ENCODE peak calls at places on chromosomes 6 and 20, in seven cellular contexts. One of them, this sample, is unnamed.

GRCh38 chr6:27468334-27468733 is 4.6 kb downstream of the ZNF184 start:
- DNase-seq in MM.1S: no peak
- DNase-seq in iPS DF 6.9: no peak
- DNase-seq in activated CD4-positive, alpha-beta memory T cell treated with anti-CD3 and anti-CD28 coated beads, Interleukin-2, amount 10 ng/mL, durations not matched to agents 7 days and 5 days: no peak
- DNase-seq in stimulated activated CD8-positive, alpha-beta memory T cell treated with anti-CD3 and anti-CD28 coated beads, Interleukin-4, amount 100 ng/mL, for 48 hours: no peak
- DNase-seq in NCI-H345: no peak
- DNase-seq in HAP-1: no peak
- DNase-seq in this sample: no peak

GRCh38 chr6:96613291-96613999 is 50.5 kb downstream of the FHL5 start:
- DNase-seq in MM.1S: no peak
- DNase-seq in iPS DF 6.9: no peak
- DNase-seq in activated CD4-positive, alpha-beta memory T cell treated with anti-CD3 and anti-CD28 coated beads, Interleukin-2, amount 10 ng/mL, durations not matched to agents 7 days and 5 days: no peak
- DNase-seq in stimulated activated CD8-positive, alpha-beta memory T cell treated with anti-CD3 and anti-CD28 coated beads, Interleukin-4, amount 100 ng/mL, for 48 hours: no peak
- DNase-seq in NCI-H345: peak; percentile 13
- DNase-seq in HAP-1: no peak
- DNase-seq in this sample: no peak

GRCh38 chr6:147772724-147773123 is 264.2 kb downstream of the SAMD5 start:
- DNase-seq in MM.1S: no peak
- DNase-seq in iPS DF 6.9: no peak
- DNase-seq in activated CD4-positive, alpha-beta memory T cell treated with anti-CD3 and anti-CD28 coated beads, Interleukin-2, amount 10 ng/mL, durations not matched to agents 7 days and 5 days: no peak
- DNase-seq in stimulated activated CD8-positive, alpha-beta memory T cell treated with anti-CD3 and anti-CD28 coated beads, Interleukin-4, amount 100 ng/mL, for 48 hours: no peak
- DNase-seq in NCI-H345: no peak
- DNase-seq in HAP-1: no peak
- DNase-seq in this sample: no peak

GRCh38 chr20:50339196-50339901 is 148.7 kb downstream of the CEBPB start:
- DNase-seq in MM.1S: no peak
- DNase-seq in iPS DF 6.9: no peak
- DNase-seq in activated CD4-positive, alpha-beta memory T cell treated with anti-CD3 and anti-CD28 coated beads, Interleukin-2, amount 10 ng/mL, durations not matched to agents 7 days and 5 days: no peak
- DNase-seq in stimulated activated CD8-positive, alpha-beta memory T cell treated with anti-CD3 and anti-CD28 coated beads, Interleukin-4, amount 100 ng/mL, for 48 hours: peak; percentile 74
- DNase-seq in NCI-H345: no peak
- DNase-seq in HAP-1: no peak
- DNase-seq in this sample: peak; percentile 70

GRCh38 chr20:43766395-43766794 is 39.6 kb upstream of the GTSF1L start:
- DNase-seq in MM.1S: no peak
- DNase-seq in iPS DF 6.9: no peak
- DNase-seq in activated CD4-positive, alpha-beta memory T cell treated with anti-CD3 and anti-CD28 coated beads, Interleukin-2, amount 10 ng/mL, durations not matched to agents 7 days and 5 days: no peak
- DNase-seq in stimulated activated CD8-positive, alpha-beta memory T cell treated with anti-CD3 and anti-CD28 coated beads, Interleukin-4, amount 100 ng/mL, for 48 hours: no peak
- DNase-seq in NCI-H345: no peak
- DNase-seq in HAP-1: no peak
- DNase-seq in this sample: no peak

GRCh38 chr6:34190504-34191122 is 44.7 kb upstream of the GRM4 start:
- DNase-seq in MM.1S: no peak
- DNase-seq in iPS DF 6.9: no peak
- DNase-seq in activated CD4-positive, alpha-beta memory T cell treated with anti-CD3 and anti-CD28 coated beads, Interleukin-2, amount 10 ng/mL, durations not matched to agents 7 days and 5 days: no peak
- DNase-seq in stimulated activated CD8-positive, alpha-beta memory T cell treated with anti-CD3 and anti-CD28 coated beads, Interleukin-4, amount 100 ng/mL, for 48 hours: no peak
- DNase-seq in NCI-H345: no peak
- DNase-seq in HAP-1: no peak
- DNase-seq in this sample: no peak

GRCh38 chr6:85537055-85537494 is 56.6 kb downstream of the SNX14 start:
- DNase-seq in MM.1S: peak; percentile 11
- DNase-seq in iPS DF 6.9: no peak
- DNase-seq in activated CD4-positive, alpha-beta memory T cell treated with anti-CD3 and anti-CD28 coated beads, Interleukin-2, amount 10 ng/mL, durations not matched to agents 7 days and 5 days: no peak
- DNase-seq in stimulated activated CD8-positive, alpha-beta memory T cell treated with anti-CD3 and anti-CD28 coated beads, Interleukin-4, amount 100 ng/mL, for 48 hours: no peak
- DNase-seq in NCI-H345: no peak
- DNase-seq in HAP-1: peak; percentile 19
- DNase-seq in this sample: no peak

GRCh38 chr6:41488392-41489129 is 57.6 kb upstream of the FOXP4 start:
- DNase-seq in MM.1S: no peak
- DNase-seq in iPS DF 6.9: no peak
- DNase-seq in activated CD4-positive, alpha-beta memory T cell treated with anti-CD3 and anti-CD28 coated beads, Interleukin-2, amount 10 ng/mL, durations not matched to agents 7 days and 5 days: no peak
- DNase-seq in stimulated activated CD8-positive, alpha-beta memory T cell treated with anti-CD3 and anti-CD28 coated beads, Interleukin-4, amount 100 ng/mL, for 48 hours: no peak
- DNase-seq in NCI-H345: no peak
- DNase-seq in HAP-1: no peak
- DNase-seq in this sample: peak; percentile 92

GRCh38 chr6:18166314-18167007 is 11.2 kb downstream of the KDM1B start:
- DNase-seq in MM.1S: no peak
- DNase-seq in iPS DF 6.9: no peak
- DNase-seq in activated CD4-positive, alpha-beta memory T cell treated with anti-CD3 and anti-CD28 coated beads, Interleukin-2, amount 10 ng/mL, durations not matched to agents 7 days and 5 days: no peak
- DNase-seq in stimulated activated CD8-positive, alpha-beta memory T cell treated with anti-CD3 and anti-CD28 coated beads, Interleukin-4, amount 100 ng/mL, for 48 hours: no peak
- DNase-seq in NCI-H345: no peak
- DNase-seq in HAP-1: no peak
- DNase-seq in this sample: no peak

GRCh38 chr20:33532753-33533459 is 43.0 kb downstream of the CBFA2T2 start:
- DNase-seq in MM.1S: no peak
- DNase-seq in iPS DF 6.9: no peak
- DNase-seq in activated CD4-positive, alpha-beta memory T cell treated with anti-CD3 and anti-CD28 coated beads, Interleukin-2, amount 10 ng/mL, durations not matched to agents 7 days and 5 days: no peak
- DNase-seq in stimulated activated CD8-positive, alpha-beta memory T cell treated with anti-CD3 and anti-CD28 coated beads, Interleukin-4, amount 100 ng/mL, for 48 hours: no peak
- DNase-seq in NCI-H345: no peak
- DNase-seq in HAP-1: no peak
- DNase-seq in this sample: no peak

GRCh38 chr20:58342104-58342945 is 32.8 kb downstream of the RAB22A start:
- DNase-seq in MM.1S: no peak
- DNase-seq in iPS DF 6.9: no peak
- DNase-seq in activated CD4-positive, alpha-beta memory T cell treated with anti-CD3 and anti-CD28 coated beads, Interleukin-2, amount 10 ng/mL, durations not matched to agents 7 days and 5 days: no peak
- DNase-seq in stimulated activated CD8-positive, alpha-beta memory T cell treated with anti-CD3 and anti-CD28 coated beads, Interleukin-4, amount 100 ng/mL, for 48 hours: no peak
- DNase-seq in NCI-H345: no peak
- DNase-seq in HAP-1: no peak
- DNase-seq in this sample: peak; percentile 35

GRCh38 chr20:58719258-58719657 is 26.7 kb downstream of the NPEPL1 start:
- DNase-seq in MM.1S: no peak
- DNase-seq in iPS DF 6.9: no peak
- DNase-seq in activated CD4-positive, alpha-beta memory T cell treated with anti-CD3 and anti-CD28 coated beads, Interleukin-2, amount 10 ng/mL, durations not matched to agents 7 days and 5 days: no peak
- DNase-seq in stimulated activated CD8-positive, alpha-beta memory T cell treated with anti-CD3 and anti-CD28 coated beads, Interleukin-4, amount 100 ng/mL, for 48 hours: no peak
- DNase-seq in NCI-H345: no peak
- DNase-seq in HAP-1: no peak
- DNase-seq in this sample: no peak

GRCh38 chr6:140071115-140071514 is 696.7 kb upstream of the CITED2 start:
- DNase-seq in MM.1S: no peak
- DNase-seq in iPS DF 6.9: no peak
- DNase-seq in activated CD4-positive, alpha-beta memory T cell treated with anti-CD3 and anti-CD28 coated beads, Interleukin-2, amount 10 ng/mL, durations not matched to agents 7 days and 5 days: no peak
- DNase-seq in stimulated activated CD8-positive, alpha-beta memory T cell treated with anti-CD3 and anti-CD28 coated beads, Interleukin-4, amount 100 ng/mL, for 48 hours: no peak
- DNase-seq in NCI-H345: no peak
- DNase-seq in HAP-1: no peak
- DNase-seq in this sample: no peak

GRCh38 chr6:147549531-147549930 is 41.0 kb downstream of the SAMD5 start:
- DNase-seq in MM.1S: no peak
- DNase-seq in iPS DF 6.9: no peak
- DNase-seq in activated CD4-positive, alpha-beta memory T cell treated with anti-CD3 and anti-CD28 coated beads, Interleukin-2, amount 10 ng/mL, durations not matched to agents 7 days and 5 days: no peak
- DNase-seq in stimulated activated CD8-positive, alpha-beta memory T cell treated with anti-CD3 and anti-CD28 coated beads, Interleukin-4, amount 100 ng/mL, for 48 hours: no peak
- DNase-seq in NCI-H345: no peak
- DNase-seq in HAP-1: no peak
- DNase-seq in this sample: no peak

GRCh38 chr6:148193063-148193680 is 149.5 kb upstream of the SASH1 start:
- DNase-seq in MM.1S: no peak
- DNase-seq in iPS DF 6.9: no peak
- DNase-seq in activated CD4-positive, alpha-beta memory T cell treated with anti-CD3 and anti-CD28 coated beads, Interleukin-2, amount 10 ng/mL, durations not matched to agents 7 days and 5 days: no peak
- DNase-seq in stimulated activated CD8-positive, alpha-beta memory T cell treated with anti-CD3 and anti-CD28 coated beads, Interleukin-4, amount 100 ng/mL, for 48 hours: no peak
- DNase-seq in NCI-H345: no peak
- DNase-seq in HAP-1: no peak
- DNase-seq in this sample: no peak

GRCh38 chr20:10671221-10671849 is 2.5 kb downstream of the JAG1 start:
- DNase-seq in MM.1S: peak; percentile 89
- DNase-seq in iPS DF 6.9: no peak
- DNase-seq in activated CD4-positive, alpha-beta memory T cell treated with anti-CD3 and anti-CD28 coated beads, Interleukin-2, amount 10 ng/mL, durations not matched to agents 7 days and 5 days: peak; percentile 45
- DNase-seq in stimulated activated CD8-positive, alpha-beta memory T cell treated with anti-CD3 and anti-CD28 coated beads, Interleukin-4, amount 100 ng/mL, for 48 hours: peak; percentile 48
- DNase-seq in NCI-H345: peak; percentile 15
- DNase-seq in HAP-1: no peak
- DNase-seq in this sample: peak; percentile 98

GRCh38 chr6:31010393-31011060 is at the start of gene MUC22:
- DNase-seq in MM.1S: no peak
- DNase-seq in iPS DF 6.9: no peak
- DNase-seq in activated CD4-positive, alpha-beta memory T cell treated with anti-CD3 and anti-CD28 coated beads, Interleukin-2, amount 10 ng/mL, durations not matched to agents 7 days and 5 days: no peak
- DNase-seq in stimulated activated CD8-positive, alpha-beta memory T cell treated with anti-CD3 and anti-CD28 coated beads, Interleukin-4, amount 100 ng/mL, for 48 hours: peak; percentile 42
- DNase-seq in NCI-H345: no peak
- DNase-seq in HAP-1: no peak
- DNase-seq in this sample: peak; percentile 55

GRCh38 chr20:5786930-5787826 is 37.0 kb downstream of the SHLD1 start:
- DNase-seq in MM.1S: no peak
- DNase-seq in iPS DF 6.9: no peak
- DNase-seq in activated CD4-positive, alpha-beta memory T cell treated with anti-CD3 and anti-CD28 coated beads, Interleukin-2, amount 10 ng/mL, durations not matched to agents 7 days and 5 days: no peak
- DNase-seq in stimulated activated CD8-positive, alpha-beta memory T cell treated with anti-CD3 and anti-CD28 coated beads, Interleukin-4, amount 100 ng/mL, for 48 hours: no peak
- DNase-seq in NCI-H345: no peak
- DNase-seq in HAP-1: no peak
- DNase-seq in this sample: no peak

GRCh38 chr20:14521436-14521835 is 184.0 kb upstream of the FLRT3 start:
- DNase-seq in MM.1S: no peak
- DNase-seq in iPS DF 6.9: no peak
- DNase-seq in activated CD4-positive, alpha-beta memory T cell treated with anti-CD3 and anti-CD28 coated beads, Interleukin-2, amount 10 ng/mL, durations not matched to agents 7 days and 5 days: no peak
- DNase-seq in stimulated activated CD8-positive, alpha-beta memory T cell treated with anti-CD3 and anti-CD28 coated beads, Interleukin-4, amount 100 ng/mL, for 48 hours: no peak
- DNase-seq in NCI-H345: no peak
- DNase-seq in HAP-1: no peak
- DNase-seq in this sample: no peak

GRCh38 chr20:7113577-7114466 is 346.3 kb downstream of the BMP2 start:
- DNase-seq in MM.1S: peak; percentile 48
- DNase-seq in iPS DF 6.9: peak; percentile 25
- DNase-seq in activated CD4-positive, alpha-beta memory T cell treated with anti-CD3 and anti-CD28 coated beads, Interleukin-2, amount 10 ng/mL, durations not matched to agents 7 days and 5 days: no peak
- DNase-seq in stimulated activated CD8-positive, alpha-beta memory T cell treated with anti-CD3 and anti-CD28 coated beads, Interleukin-4, amount 100 ng/mL, for 48 hours: no peak
- DNase-seq in NCI-H345: peak; percentile 74
- DNase-seq in HAP-1: peak; percentile 31
- DNase-seq in this sample: no peak

GRCh38 chr20:9141070-9141469 is 72.2 kb downstream of the PLCB4 start:
- DNase-seq in MM.1S: no peak
- DNase-seq in iPS DF 6.9: no peak
- DNase-seq in activated CD4-positive, alpha-beta memory T cell treated with anti-CD3 and anti-CD28 coated beads, Interleukin-2, amount 10 ng/mL, durations not matched to agents 7 days and 5 days: no peak
- DNase-seq in stimulated activated CD8-positive, alpha-beta memory T cell treated with anti-CD3 and anti-CD28 coated beads, Interleukin-4, amount 100 ng/mL, for 48 hours: no peak
- DNase-seq in NCI-H345: no peak
- DNase-seq in HAP-1: no peak
- DNase-seq in this sample: no peak

GRCh38 chr6:113306552-113307145 is 550.5 kb upstream of the MARCKS start:
- DNase-seq in MM.1S: peak; percentile 55
- DNase-seq in iPS DF 6.9: peak; percentile 13
- DNase-seq in activated CD4-positive, alpha-beta memory T cell treated with anti-CD3 and anti-CD28 coated beads, Interleukin-2, amount 10 ng/mL, durations not matched to agents 7 days and 5 days: peak; percentile 49
- DNase-seq in stimulated activated CD8-positive, alpha-beta memory T cell treated with anti-CD3 and anti-CD28 coated beads, Interleukin-4, amount 100 ng/mL, for 48 hours: peak; percentile 39
- DNase-seq in NCI-H345: peak; percentile 15
- DNase-seq in HAP-1: no peak
- DNase-seq in this sample: no peak